ENCODE peak calls at places on chromosomes 2 and 18, in five cellular contexts. One of them, this sample, is unnamed. For H3K9me3, the result is how much of the 10 kb centered on the place peaks cover.

GRCh38 chr2:195642027-195642676 is 14.9 kb upstream of the SLC39A10 start:
- DNase-seq in neuronal stem cell: no peak
- DNase-seq in MM.1S: no peak
- DNase-seq in IMR-90: no peak
- DNase-seq in mesenchymal stem cell: no peak
- DNase-seq in this sample: no peak

GRCh38 chr2:8316356-8316755 is 365.5 kb upstream of the ID2 start:
- DNase-seq in neuronal stem cell: no peak
- DNase-seq in MM.1S: no peak
- DNase-seq in IMR-90: no peak
- DNase-seq in mesenchymal stem cell: no peak
- DNase-seq in this sample: no peak

GRCh38 chr2:85648619-85649018 is 19.4 kb downstream of the SFTPB start:
- DNase-seq in neuronal stem cell: no peak
- DNase-seq in MM.1S: peak
- DNase-seq in IMR-90: peak
- DNase-seq in mesenchymal stem cell: peak
- DNase-seq in this sample: peak

GRCh38 chr2:48721158-48721557 is 34.4 kb downstream of the LHCGR start:
- DNase-seq in neuronal stem cell: no peak
- DNase-seq in MM.1S: no peak
- DNase-seq in IMR-90: no peak
- DNase-seq in mesenchymal stem cell: no peak
- DNase-seq in this sample: no peak

GRCh38 chr2:52473526-52473925 is 1294.1 kb upstream of the CHAC2 start:
- DNase-seq in neuronal stem cell: no peak
- DNase-seq in MM.1S: no peak
- DNase-seq in IMR-90: no peak
- DNase-seq in mesenchymal stem cell: peak
- DNase-seq in this sample: no peak

GRCh38 chr2:222024934-222025890 is 273.6 kb downstream of the PAX3 start:
- DNase-seq in neuronal stem cell: peak
- DNase-seq in MM.1S: peak
- DNase-seq in IMR-90: peak
- DNase-seq in mesenchymal stem cell: peak
- DNase-seq in this sample: peak

GRCh38 chr2:241849616-241850543 is 8.8 kb downstream of the PDCD1 start:
- DNase-seq in neuronal stem cell: no peak
- DNase-seq in MM.1S: no peak
- DNase-seq in IMR-90: no peak
- DNase-seq in mesenchymal stem cell: no peak
- DNase-seq in this sample: no peak

GRCh38 chr18:62555135-62555534 is 32.3 kb downstream of the ZCCHC2 start:
- DNase-seq in neuronal stem cell: no peak
- DNase-seq in MM.1S: no peak
- DNase-seq in IMR-90: peak
- DNase-seq in mesenchymal stem cell: no peak
- DNase-seq in this sample: peak

GRCh38 chr2:211416373-211416772 is 860.0 kb downstream of the CPS1 start:
- DNase-seq in neuronal stem cell: no peak
- DNase-seq in MM.1S: no peak
- DNase-seq in IMR-90: no peak
- DNase-seq in mesenchymal stem cell: no peak
- DNase-seq in this sample: no peak

GRCh38 chr2:100820346-100821254 is 661 bp downstream of the NPAS2 start:
- DNase-seq in neuronal stem cell: no peak
- DNase-seq in MM.1S: no peak
- DNase-seq in IMR-90: no peak
- DNase-seq in mesenchymal stem cell: peak
- DNase-seq in this sample: no peak

GRCh38 chr18:56003651-56004050 is 415.7 kb upstream of the TCF4 start:
- DNase-seq in neuronal stem cell: no peak
- DNase-seq in MM.1S: no peak
- DNase-seq in IMR-90: no peak
- DNase-seq in mesenchymal stem cell: no peak
- DNase-seq in this sample: peak

GRCh38 chr18:55999641-56000040 is 411.6 kb upstream of the TCF4 start:
- DNase-seq in neuronal stem cell: no peak
- DNase-seq in MM.1S: no peak
- DNase-seq in IMR-90: no peak
- DNase-seq in mesenchymal stem cell: peak
- DNase-seq in this sample: peak

GRCh38 chr18:56000041-56000440 is 412.0 kb upstream of the TCF4 start:
- DNase-seq in neuronal stem cell: no peak
- DNase-seq in MM.1S: no peak
- DNase-seq in IMR-90: no peak
- DNase-seq in mesenchymal stem cell: no peak
- DNase-seq in this sample: no peak

GRCh38 chr18:56001576-56001975 is 413.6 kb upstream of the TCF4 start:
- DNase-seq in neuronal stem cell: no peak
- DNase-seq in MM.1S: no peak
- DNase-seq in IMR-90: no peak
- DNase-seq in mesenchymal stem cell: peak
- DNase-seq in this sample: peak

GRCh38 chr18:56003009-56003408 is 415.0 kb upstream of the TCF4 start:
- DNase-seq in neuronal stem cell: peak
- DNase-seq in MM.1S: no peak
- DNase-seq in IMR-90: no peak
- DNase-seq in mesenchymal stem cell: no peak
- DNase-seq in this sample: no peak
- H3K9me3 ChIP-seq in neuronal stem cell: under half
- H3K9me3 ChIP-seq in MM.1S: under half
- H3K9me3 ChIP-seq in IMR-90: under half
- H3K9me3 ChIP-seq in mesenchymal stem cell: under half
- H3K9me3 ChIP-seq in this sample: under half

GRCh38 chr2:171163261-171163660 is 2.6 kb upstream of the TLK1 start:
- DNase-seq in neuronal stem cell: no peak
- DNase-seq in MM.1S: peak
- DNase-seq in IMR-90: no peak
- DNase-seq in mesenchymal stem cell: no peak
- DNase-seq in this sample: no peak
- H2AFZ ChIP-seq in neuronal stem cell: no peak
- H2AFZ ChIP-seq in MM.1S: peak
- H2AFZ ChIP-seq in IMR-90: no peak
- H2AFZ ChIP-seq in mesenchymal stem cell: no peak
- H2AFZ ChIP-seq in this sample: no peak

GRCh38 chr2:204713211-204713610 is 167.9 kb downstream of the PARD3B start:
- DNase-seq in neuronal stem cell: no peak
- DNase-seq in MM.1S: no peak
- DNase-seq in IMR-90: no peak
- DNase-seq in mesenchymal stem cell: no peak
- DNase-seq in this sample: no peak
- H3K9me3 ChIP-seq in neuronal stem cell: under half
- H3K9me3 ChIP-seq in MM.1S: under half
- H3K9me3 ChIP-seq in IMR-90: under half
- H3K9me3 ChIP-seq in mesenchymal stem cell: under half
- H3K9me3 ChIP-seq in this sample: under half

DNA sequence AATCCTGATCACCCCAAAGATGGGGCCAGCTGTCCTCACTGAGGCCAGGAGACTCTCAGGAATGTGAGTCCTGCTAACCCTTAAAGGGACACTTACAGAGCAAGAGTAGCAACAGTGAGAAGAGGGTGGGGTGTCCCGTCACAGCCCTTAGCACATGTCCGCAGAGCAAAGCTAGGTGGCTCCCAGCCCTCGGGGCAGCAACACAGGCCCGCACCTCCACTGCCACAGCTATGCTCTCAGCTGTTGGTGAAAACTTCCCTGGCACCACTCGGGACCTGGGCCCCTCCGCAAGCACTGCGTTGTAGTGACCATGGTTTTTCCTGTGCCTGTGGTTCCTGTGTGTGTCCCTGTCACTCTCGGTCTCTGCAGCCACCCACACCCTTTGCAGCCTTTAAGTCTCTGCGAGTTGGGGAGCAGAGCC is 76.4 kb upstream of the UXS1 start:
- DNase-seq in neuronal stem cell: no peak
- DNase-seq in MM.1S: no peak
- DNase-seq in IMR-90: no peak
- DNase-seq in mesenchymal stem cell: no peak
- DNase-seq in this sample: no peak
- H2AFZ ChIP-seq in neuronal stem cell: peak
- H2AFZ ChIP-seq in MM.1S: peak
- H2AFZ ChIP-seq in IMR-90: no peak
- H2AFZ ChIP-seq in mesenchymal stem cell: no peak
- H2AFZ ChIP-seq in this sample: peak

DNA sequence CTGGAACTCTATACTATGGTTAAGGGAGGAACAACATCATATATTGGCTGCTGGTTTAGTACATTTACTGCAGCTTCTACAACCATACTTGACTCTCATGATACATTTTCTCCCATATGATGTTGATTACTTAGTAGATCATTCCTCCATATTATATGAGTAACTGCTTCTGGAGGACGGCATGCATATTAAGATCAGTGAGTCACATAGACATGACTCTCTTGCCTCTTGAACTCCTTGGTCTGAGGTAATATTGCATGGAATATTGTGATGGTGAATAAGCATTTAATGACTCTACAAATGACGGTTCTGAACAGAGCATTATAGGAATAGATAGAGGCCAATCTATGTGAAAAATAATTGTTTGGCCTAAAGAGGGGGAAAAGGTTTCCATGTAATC is 418.8 kb upstream of the SPHKAP start:
- DNase-seq in neuronal stem cell: no peak
- DNase-seq in MM.1S: no peak
- DNase-seq in IMR-90: peak
- DNase-seq in mesenchymal stem cell: peak
- DNase-seq in this sample: peak
- H3K9me3 ChIP-seq in neuronal stem cell: under half
- H3K9me3 ChIP-seq in MM.1S: under half
- H3K9me3 ChIP-seq in IMR-90: under half
- H3K9me3 ChIP-seq in mesenchymal stem cell: under half
- H3K9me3 ChIP-seq in this sample: under half

DNA sequence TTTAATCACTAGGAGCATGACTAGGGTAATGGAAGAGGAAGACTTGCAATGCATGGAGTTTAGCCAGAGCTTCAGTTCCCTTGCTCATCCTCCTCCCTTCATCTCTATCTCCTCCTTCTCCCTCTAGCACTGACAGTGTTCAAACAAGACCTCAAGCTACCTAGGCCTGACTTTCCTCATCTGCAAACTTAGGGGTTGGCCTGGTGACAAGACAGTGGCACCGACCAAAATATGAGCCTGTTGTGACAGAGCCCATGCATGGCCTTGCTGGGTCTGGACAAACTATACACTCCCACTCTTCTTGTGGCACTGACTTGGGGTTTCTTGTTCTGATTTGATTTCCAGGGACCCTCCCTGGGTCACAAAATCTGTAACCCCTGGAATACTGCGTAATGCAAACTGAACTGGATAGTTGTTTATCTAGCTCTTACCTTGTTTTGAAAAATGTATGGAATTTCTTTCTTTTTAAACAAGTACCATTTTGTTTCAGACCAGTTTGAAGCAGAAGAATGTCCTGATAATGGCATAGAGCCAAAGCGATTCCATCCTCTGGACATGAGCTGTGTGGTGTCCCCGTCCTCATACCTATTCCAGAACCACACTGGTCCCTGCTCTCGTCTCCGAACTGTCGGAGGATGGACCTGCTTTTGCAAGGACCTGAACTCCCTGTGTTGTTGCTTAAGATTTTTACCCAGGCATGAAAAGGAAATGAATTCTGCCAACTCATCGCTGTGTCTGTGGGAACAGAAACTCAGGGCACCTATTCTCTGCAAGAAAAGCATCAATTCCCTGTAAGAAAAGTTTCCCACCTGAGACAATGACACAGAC is 33.4 kb upstream of the PPP4R1 start:
- DNase-seq in neuronal stem cell: no peak
- DNase-seq in MM.1S: no peak
- DNase-seq in IMR-90: no peak
- DNase-seq in mesenchymal stem cell: peak
- DNase-seq in this sample: no peak
- H2AFZ ChIP-seq in neuronal stem cell: peak
- H2AFZ ChIP-seq in MM.1S: no peak
- H2AFZ ChIP-seq in IMR-90: peak
- H2AFZ ChIP-seq in mesenchymal stem cell: no peak
- H2AFZ ChIP-seq in this sample: no peak

GRCh38 chr18:24094561-24094960 is 44.3 kb upstream of the CABYR start:
- DNase-seq in neuronal stem cell: no peak
- DNase-seq in MM.1S: peak
- DNase-seq in IMR-90: peak
- DNase-seq in mesenchymal stem cell: peak
- DNase-seq in this sample: no peak
- H3K9me3 ChIP-seq in neuronal stem cell: under half
- H3K9me3 ChIP-seq in MM.1S: under half
- H3K9me3 ChIP-seq in IMR-90: under half
- H3K9me3 ChIP-seq in mesenchymal stem cell: under half
- H3K9me3 ChIP-seq in this sample: under half

GRCh38 chr2:229416116-229416694 is 145.1 kb upstream of the PID1 start:
- DNase-seq in neuronal stem cell: no peak
- DNase-seq in MM.1S: no peak
- DNase-seq in IMR-90: peak
- DNase-seq in mesenchymal stem cell: peak
- DNase-seq in this sample: peak
- H2AFZ ChIP-seq in neuronal stem cell: no peak
- H2AFZ ChIP-seq in MM.1S: no peak
- H2AFZ ChIP-seq in IMR-90: peak
- H2AFZ ChIP-seq in mesenchymal stem cell: peak
- H2AFZ ChIP-seq in this sample: peak

DNA sequence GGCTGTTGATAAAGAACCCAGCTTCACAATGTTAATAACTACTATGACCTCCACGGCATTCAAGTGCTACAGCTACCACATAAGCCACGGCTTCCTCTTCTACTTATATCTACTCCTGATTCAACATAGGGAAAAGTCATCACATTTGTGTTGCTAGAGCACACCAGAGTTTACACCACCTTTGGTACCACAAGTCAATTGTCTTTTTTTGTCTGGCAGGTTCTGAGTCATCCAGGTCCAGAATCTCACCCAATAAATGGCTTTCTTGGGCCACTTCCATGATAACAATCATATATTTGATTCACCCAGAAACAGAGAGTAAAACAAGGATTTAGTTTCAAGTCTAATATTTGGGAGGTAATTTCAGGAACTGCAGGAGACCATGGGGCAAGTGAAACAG is 480.2 kb downstream of the TMX3 start:
- DNase-seq in neuronal stem cell: no peak
- DNase-seq in MM.1S: no peak
- DNase-seq in IMR-90: peak
- DNase-seq in mesenchymal stem cell: no peak
- DNase-seq in this sample: peak
- H3K9me3 ChIP-seq in neuronal stem cell: under half
- H3K9me3 ChIP-seq in MM.1S: under half
- H3K9me3 ChIP-seq in IMR-90: under half
- H3K9me3 ChIP-seq in mesenchymal stem cell: under half
- H3K9me3 ChIP-seq in this sample: under half

GRCh38 chr2:104977958-104978357 is 59.9 kb upstream of the MRPS9 start:
- DNase-seq in neuronal stem cell: no peak
- DNase-seq in MM.1S: no peak
- DNase-seq in IMR-90: no peak
- DNase-seq in mesenchymal stem cell: no peak
- DNase-seq in this sample: no peak

GRCh38 chr2:104976603-104977120 is 61.2 kb upstream of the MRPS9 start:
- DNase-seq in neuronal stem cell: no peak
- DNase-seq in MM.1S: peak
- DNase-seq in IMR-90: no peak
- DNase-seq in mesenchymal stem cell: no peak
- DNase-seq in this sample: no peak

DNA sequence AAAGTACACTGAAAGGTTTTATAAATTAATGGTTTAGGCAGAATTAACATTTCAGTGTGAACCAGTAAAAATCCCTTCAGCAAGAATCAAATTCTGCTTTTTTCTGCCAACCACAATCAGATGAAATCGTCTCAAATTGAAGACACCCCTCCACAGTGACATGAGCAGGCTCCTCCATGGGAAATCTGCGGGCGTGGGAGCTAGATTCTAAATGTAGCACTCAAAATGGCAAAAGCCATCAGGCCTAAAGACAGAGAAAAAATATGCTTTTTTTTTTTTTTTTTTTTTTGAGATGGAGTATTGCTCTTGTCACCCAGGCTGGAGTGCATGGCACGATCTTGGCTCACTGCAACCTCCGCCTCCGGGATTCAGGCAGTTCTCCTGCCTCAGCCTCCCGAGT is 55.8 kb upstream of the MRPS9 start:
- DNase-seq in neuronal stem cell: no peak
- DNase-seq in MM.1S: no peak
- DNase-seq in IMR-90: no peak
- DNase-seq in mesenchymal stem cell: no peak
- DNase-seq in this sample: no peak
- H2AFZ ChIP-seq in neuronal stem cell: no peak
- H2AFZ ChIP-seq in MM.1S: no peak
- H2AFZ ChIP-seq in IMR-90: no peak
- H2AFZ ChIP-seq in mesenchymal stem cell: no peak
- H2AFZ ChIP-seq in this sample: no peak